ENCODE peak calls at places on chromosomes 3 and 15, in four cellular contexts. Y, I, P and Z are unnamed samples.

GRCh38 chr3:66712210-66712609 is 211.4 kb upstream of the LRIG1 start:
- DNase-seq in Y (no peak), I (no peak), P (no peak), Z (no peak)

GRCh38 chr15:68389041-68389930 is 42.7 kb downstream of the ITGA11 start:
- DNase-seq in Y (no peak), I (no peak), P (no peak), Z (no peak)

GRCh38 chr3:21665444-21665843 is 85.6 kb downstream of the ZNF385D start:
- DNase-seq in Y (no peak), I (no peak), P (no peak), Z (no peak)

GRCh38 chr3:46894256-46894655 is 16.7 kb downstream of the PTH1R start:
- DNase-seq in Y (no peak), I (no peak), P (no peak), Z (no peak)

GRCh38 chr3:128254967-128255366 is 101.7 kb downstream of the EEFSEC start:
- DNase-seq in Y (no peak), I (no peak), P (no peak), Z (no peak)

GRCh38 chr15:73683624-73684536 is at the start of gene CD276:
- DNase-seq in Y (peak; percentile 64), I (peak; percentile 45), P (peak; percentile 57), Z (peak; percentile 60)

GRCh38 chr3:161854232-161854771 is 357.7 kb downstream of the OTOL1 start:
- DNase-seq in Y (peak; percentile 70), I (peak; percentile 29), P (no peak), Z (peak; percentile 37)

GRCh38 chr3:171838218-171838720 is 4.9 kb upstream of the TMEM212 start:
- DNase-seq in Y (peak; percentile 78), I (no peak), P (no peak), Z (no peak)

GRCh38 chr3:144053121-144053520 is 81.5 kb downstream of the DIPK2A start:
- DNase-seq in Y (peak; percentile 75), I (no peak), P (no peak), Z (no peak)

GRCh38 chr15:44550256-44550655 is 13.3 kb downstream of the EIF3J start:
- DNase-seq in Y (peak; percentile 55), I (no peak), P (no peak), Z (no peak)

GRCh38 chr3:126494204-126494603 is 18.5 kb upstream of the ZXDC start:
- DNase-seq in Y (no peak), I (no peak), P (no peak), Z (peak; percentile 55)

GRCh38 chr3:53075743-53076140 is 29.9 kb upstream of the SFMBT1 start:
- DNase-seq in Y (no peak), I (no peak), P (no peak), Z (no peak)

GRCh38 chr3:156459434-156459833 is 95.5 kb downstream of the SSR3 start:
- DNase-seq in Y (no peak), I (no peak), P (no peak), Z (no peak)

GRCh38 chr3:60290093-60290492 is 961.2 kb downstream of the FHIT start:
- DNase-seq in Y (no peak), I (no peak), P (no peak), Z (no peak)

GRCh38 chr15:57343018-57343417 is 33.3 kb upstream of the CGNL1 start:
- DNase-seq in Y (no peak), I (no peak), P (no peak), Z (no peak)

GRCh38 chr3:149145361-149145760 is 15.9 kb downstream of the HPS3 start:
- DNase-seq in Y (no peak), I (no peak), P (no peak), Z (no peak)

GRCh38 chr3:71589132-71589531 is 5.6 kb upstream of the FOXP1 start:
- DNase-seq in Y (no peak), I (no peak), P (no peak), Z (no peak)

GRCh38 chr3:82144811-82145210 is 383.4 kb upstream of the GBE1 start:
- DNase-seq in Y (no peak), I (no peak), P (no peak), Z (no peak)

GRCh38 chr3:82145742-82146141 is 384.3 kb upstream of the GBE1 start:
- DNase-seq in Y (no peak), I (no peak), P (no peak), Z (no peak)

GRCh38 chr3:82143661-82144405 is 382.4 kb upstream of the GBE1 start:
- DNase-seq in Y (no peak), I (no peak), P (no peak), Z (no peak)
- H3K4me1 ChIP-seq in Y (no peaks in the 10 kb centered on the region), I (no peaks in the 10 kb centered on the region), P (no peaks in the 10 kb centered on the region), Z (no peaks in the 10 kb centered on the region)

GRCh38 chr3:24490151-24490550 is 4.5 kb downstream of the THRB start:
- DNase-seq in Y (no peak), I (no peak), P (no peak), Z (no peak)
- H3K4me2 ChIP-seq in Y (no peak overlapping the region), I (no peak overlapping the region), P (peak overlapping the region; percentile 35), Z (no peak overlapping the region)

GRCh38 chr15:76668900-76669299 is 236.2 kb downstream of the SCAPER start:
- DNase-seq in Y (no peak), I (no peak), P (no peak), Z (no peak)

GRCh38 chr15:76667943-76668715 is 237.0 kb downstream of the SCAPER start:
- DNase-seq in Y (peak; percentile 25), I (no peak), P (no peak), Z (no peak)

GRCh38 chr15:76664895-76665294 is 240.2 kb downstream of the SCAPER start:
- DNase-seq in Y (no peak), I (no peak), P (no peak), Z (no peak)

GRCh38 chr15:76663529-76663928 is 241.6 kb downstream of the SCAPER start:
- DNase-seq in Y (no peak), I (no peak), P (no peak), Z (no peak)

DNA sequence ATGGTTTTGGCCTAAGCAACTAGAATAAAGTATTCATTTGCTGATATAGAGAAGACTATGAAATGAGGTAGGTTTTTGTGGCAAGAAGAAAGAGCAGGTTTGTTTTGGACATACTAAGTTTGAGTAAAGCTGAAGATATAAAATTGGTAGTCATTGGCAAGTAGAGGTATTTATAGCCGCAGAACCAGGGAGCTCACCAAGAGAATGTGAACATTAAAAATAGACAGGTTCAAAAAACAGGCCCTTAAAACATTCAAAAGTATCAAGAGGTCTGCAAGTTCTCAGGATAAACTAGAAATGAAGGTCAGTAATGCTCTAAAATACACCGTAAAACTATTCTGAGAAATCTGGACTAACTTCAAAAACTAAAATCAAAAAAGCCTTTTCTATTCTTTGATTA is 240.7 kb downstream of the SCAPER start:
- DNase-seq in Y (no peak), I (no peak), P (no peak), Z (no peak)
- H3K4me1 ChIP-seq in Y (no peaks in the 10 kb centered on the region), I (no peaks in the 10 kb centered on the region), P (no peaks in the 10 kb centered on the region), Z (no peaks in the 10 kb centered on the region)

DNA sequence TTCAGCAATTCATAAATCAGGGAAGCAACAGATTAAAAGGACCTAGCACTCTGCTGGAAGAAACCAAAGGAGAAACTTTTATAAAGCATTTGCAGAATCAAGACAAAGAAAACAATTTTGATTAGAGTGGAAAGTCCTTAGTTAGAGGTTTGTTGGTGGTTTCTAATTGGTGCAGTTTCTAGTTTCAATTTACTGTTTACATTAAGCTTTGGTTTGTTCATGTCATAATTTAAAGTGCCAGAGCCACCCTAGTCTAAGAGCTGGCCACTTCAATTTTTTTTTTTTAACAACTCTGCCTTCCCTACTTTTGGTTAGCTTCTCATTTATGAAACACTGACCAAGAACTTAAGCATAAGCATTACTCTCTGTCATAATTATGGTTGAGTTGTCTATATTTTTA is 1428.2 kb upstream of the GBE1 start:
- DNase-seq in Y (no peak), I (no peak), P (no peak), Z (peak; percentile 36)
- H3K4me2 ChIP-seq in Y (no peak overlapping the region), I (no peak overlapping the region), P (no peak overlapping the region), Z (no peak overlapping the region)

GRCh38 chr3:39849992-39850706 is 40.7 kb downstream of the MYRIP start:
- DNase-seq in Y (no peak), I (no peak), P (no peak), Z (no peak)
- H3K4me1 ChIP-seq in Y (no peaks in the 10 kb centered on the region), I (no peaks in the 10 kb centered on the region), P (no peaks in the 10 kb centered on the region), Z (no peaks in the 10 kb centered on the region)